ENCODE peak calls at places on chromosomes 5 and 9, in eight cellular contexts. T, X, D, B, L, P, J and H are unnamed samples.

GRCh38 chr9:114718801-114719221 is 36.8 kb upstream of the TEX48 start:
- DNase-seq in P (no peak), T (no peak), X (no peak), B (no peak), D (no peak), L (no peak), J (peak; percentile 63), H (peak; percentile 92)

GRCh38 chr5:58904737-58905136 is 321.9 kb downstream of the RAB3C start:
- DNase-seq in T (no peak), J (no peak), L (no peak), D (no peak), B (no peak), X (no peak), P (no peak), H (no peak)

GRCh38 chr5:33180900-33181299 is 259.9 kb upstream of the TARS1 start:
- DNase-seq in L (no peak), X (no peak), P (peak; percentile 70), T (no peak), J (no peak), B (peak; percentile 83), D (no peak), H (no peak)

GRCh38 chr9:16247188-16247875 is 623.1 kb downstream of the BNC2 start:
- DNase-seq in D (no peak), J (no peak), X (no peak), B (no peak), T (no peak), P (no peak), L (no peak), H (no peak)

GRCh38 chr5:35183243-35183955 is 46.9 kb downstream of the PRLR start:
- DNase-seq in L (no peak), J (no peak), X (no peak), D (peak; percentile 10), T (peak; percentile 21), P (peak; percentile 74), B (peak; percentile 54), H (peak; percentile 24)

GRCh38 chr9:36148652-36149051 is 12.1 kb downstream of the GLIPR2 start:
- DNase-seq in B (no peak), X (no peak), T (peak; percentile 91), D (peak; percentile 95), J (no peak), P (peak; percentile 99), L (peak; percentile 76), H (peak; percentile 75)

GRCh38 chr5:8839361-8840055 is 706.4 kb downstream of the SEMA5A start:
- DNase-seq in P (no peak), L (peak; percentile 51), T (no peak), B (no peak), J (no peak), X (no peak), D (no peak), H (no peak)

GRCh38 chr9:104494808-104495207 is 9.3 kb upstream of the OR13F1 start:
- DNase-seq in P (no peak), T (no peak), B (peak; percentile 16), X (no peak), L (no peak), J (no peak), D (no peak), H (no peak)

GRCh38 chr5:67494186-67494842 is 297.7 kb upstream of the CD180 start:
- DNase-seq in L (no peak), T (no peak), P (no peak), B (no peak), J (no peak), X (peak; percentile 36), D (no peak), H (no peak)

GRCh38 chr5:149679876-149680809 is 50.0 kb upstream of the PPARGC1B start:
- DNase-seq in B (no peak), J (no peak), D (no peak), X (no peak), T (no peak), L (no peak), P (no peak), H (no peak)

GRCh38 chr5:62653001-62653863 is 74.6 kb downstream of the LRRC70 start:
- DNase-seq in P (no peak), L (no peak), T (no peak), J (no peak), D (no peak), B (no peak), X (no peak), H (no peak)

GRCh38 chr9:37179576-37179975 is 59.2 kb downstream of the ZCCHC7 start:
- DNase-seq in B (no peak), D (no peak), P (no peak), J (no peak), T (no peak), L (no peak), X (no peak), H (no peak)

GRCh38 chr9:129320575-129321311 is 142.7 kb upstream of the IER5L start:
- DNase-seq in J (peak; percentile 25), D (peak; percentile 69), X (peak; percentile 27), T (peak; percentile 72), L (peak; percentile 71), B (peak; percentile 13), P (peak; percentile 92), H (peak; percentile 40)

GRCh38 chr9:108439967-108440366 is 415.8 kb downstream of the ACTL7B start:
- DNase-seq in X (no peak), B (no peak), T (no peak), J (no peak), L (no peak), D (peak; percentile 25), P (peak; percentile 75), H (no peak)

GRCh38 chr5:180207593-180207992 is 1.4 kb downstream of the RASGEF1C start:
- DNase-seq in D (no peak), T (no peak), J (no peak), P (no peak), B (no peak), X (no peak), L (no peak), H (no peak)

GRCh38 chr9:89387970-89388867 is 69.9 kb downstream of the SECISBP2 start:
- DNase-seq in L (peak; percentile 56), B (no peak), P (peak; percentile 98), T (no peak), J (no peak), D (peak; percentile 62), X (no peak), H (no peak)

GRCh38 chr9:18799420-18799819 is 233.6 kb downstream of the SAXO1 start:
- DNase-seq in L (no peak), T (no peak), B (no peak), D (no peak), J (no peak), P (no peak), X (no peak), H (no peak)

GRCh38 chr9:125604189-125604588 is 102.8 kb downstream of the MAPKAP1 start:
- DNase-seq in L (no peak), D (no peak), B (no peak), P (no peak), T (no peak), X (no peak), J (no peak), H (no peak)